ENCODE peak calls at places on chromosome 2, in five cellular contexts. T is lower lobe of right lung, P is heart left ventricle, B is adipocyte, G is right atrium auricular region. M is an unnamed sample.

GRCh38 chr2:64275174-64275466 is 130.9 kb upstream of the PELI1 start:
- DNase-seq in P (no peak), T (no peak), B (no peak), G (no peak), M (no peak)

GRCh38 chr2:96618599-96619283 is 19.4 kb downstream of the KANSL3 start:
- DNase-seq in P (no peak), T (no peak), G (no peak), B (peak; percentile 87), M (no peak)

GRCh38 chr2:9565436-9566153 is 10.0 kb upstream of the ADAM17 start:
- DNase-seq in T (no peak), G (peak; percentile 90), B (peak; percentile 97), P (no peak), M (no peak)

GRCh38 chr2:67416136-67416535 is 19.0 kb downstream of the ETAA1 start:
- DNase-seq in G (no peak), P (no peak), T (no peak), B (no peak), M (no peak)

GRCh38 chr2:69939722-69940121 is 21.7 kb downstream of the ASPRV1 start:
- DNase-seq in P (no peak), G (no peak), B (no peak), T (no peak), M (no peak)

GRCh38 chr2:1170241-1170640 is 219.6 kb downstream of the SNTG2 start:
- DNase-seq in P (no peak), T (no peak), G (no peak), B (no peak), M (peak; percentile 54)

GRCh38 chr2:101038455-101039255 is 36.6 kb downstream of the RPL31 start:
- DNase-seq in G (no peak), P (no peak), T (no peak), B (peak; percentile 17), M (peak; percentile 49)

GRCh38 chr2:98484121-98484557 is 39.5 kb downstream of the INPP4A start:
- DNase-seq in G (no peak), T (no peak), P (no peak), B (no peak), M (no peak)

GRCh38 chr2:144078802-144079386 is 441.0 kb downstream of the ZEB2 start:
- DNase-seq in T (no peak), B (peak; percentile 14), G (no peak), P (no peak), M (no peak)

GRCh38 chr2:218014706-218015685 is 12.2 kb upstream of the TNS1 start:
- DNase-seq in T (no peak), P (no peak), G (no peak), B (no peak), M (no peak)

GRCh38 chr2:53513167-53513666 is 254.4 kb upstream of the CHAC2 start:
- DNase-seq in G (no peak), P (no peak), T (no peak), B (no peak), M (no peak)

GRCh38 chr2:176227874-176228273 is 39.4 kb downstream of the HOXD1 start:
- DNase-seq in B (no peak), G (no peak), P (no peak), T (no peak), M (no peak)

GRCh38 chr2:201280191-201281040 is 20.1 kb downstream of the CASP8 start:
- DNase-seq in P (no peak), B (no peak), T (no peak), G (no peak), M (no peak)

GRCh38 chr2:30611572-30611971 is 164.5 kb downstream of the LCLAT1 start:
- DNase-seq in T (no peak), P (no peak), G (no peak), B (peak; percentile 29), M (no peak)

GRCh38 chr2:107062599-107063196 is 176.7 kb upstream of the ST6GAL2 start:
- DNase-seq in T (no peak), G (no peak), P (no peak), B (no peak), M (no peak)

GRCh38 chr2:7609556-7610323 is 692.5 kb downstream of the RNF144A start:
- DNase-seq in B (no peak), T (no peak), P (no peak), G (no peak), M (no peak)

GRCh38 chr2:39512941-39513340 is 75.9 kb upstream of the MAP4K3 start:
- DNase-seq in B (no peak), P (no peak), G (no peak), T (no peak), M (no peak)

GRCh38 chr2:29220506-29221270 is 105.5 kb downstream of the CLIP4 start:
- DNase-seq in T (no peak), G (no peak), B (no peak), P (no peak), M (no peak)

GRCh38 chr2:49616800-49617199 is 462.5 kb upstream of the FSHR start:
- DNase-seq in T (no peak), B (no peak), P (no peak), G (no peak), M (peak; percentile 70)

GRCh38 chr2:30465171-30465545 is 18.1 kb downstream of the LCLAT1 start:
- DNase-seq in G (no peak), B (peak; percentile 6), P (no peak), T (no peak), M (peak; percentile 51)

GRCh38 chr2:238350150-238350549 is 29.8 kb downstream of the TRAF3IP1 start:
- DNase-seq in P (no peak), B (no peak), T (no peak), G (no peak), M (no peak)

GRCh38 chr2:54457326-54458023 is 1.3 kb downstream of the SPTBN1 start:
- DNase-seq in G (no peak), T (peak; percentile 50), P (peak; percentile 70), B (peak; percentile 61), M (peak; percentile 85)

GRCh38 chr2:176642074-176642473 is 372.8 kb downstream of the MTX2 start:
- DNase-seq in T (no peak), B (peak; percentile 26), P (no peak), G (no peak), M (no peak)

GRCh38 chr2:223084873-223085272 is 32.9 kb downstream of the KCNE4 start:
- DNase-seq in B (no peak), P (no peak), T (no peak), G (no peak), M (peak; percentile 22)

GRCh38 chr2:168060956-168061750 is 186.2 kb downstream of the STK39 start:
- DNase-seq in G (no peak), P (no peak), B (peak; percentile 74), T (no peak), M (no peak)
- H3K36me3 ChIP-seq in G (no peaks in the 10 kb centered on the region), P (peaks cover 28% of the 10 kb centered on the region), B (peaks cover 51% of the 10 kb centered on the region), T (no peaks in the 10 kb centered on the region), M (peaks cover 3% of the 10 kb centered on the region)

DNA sequence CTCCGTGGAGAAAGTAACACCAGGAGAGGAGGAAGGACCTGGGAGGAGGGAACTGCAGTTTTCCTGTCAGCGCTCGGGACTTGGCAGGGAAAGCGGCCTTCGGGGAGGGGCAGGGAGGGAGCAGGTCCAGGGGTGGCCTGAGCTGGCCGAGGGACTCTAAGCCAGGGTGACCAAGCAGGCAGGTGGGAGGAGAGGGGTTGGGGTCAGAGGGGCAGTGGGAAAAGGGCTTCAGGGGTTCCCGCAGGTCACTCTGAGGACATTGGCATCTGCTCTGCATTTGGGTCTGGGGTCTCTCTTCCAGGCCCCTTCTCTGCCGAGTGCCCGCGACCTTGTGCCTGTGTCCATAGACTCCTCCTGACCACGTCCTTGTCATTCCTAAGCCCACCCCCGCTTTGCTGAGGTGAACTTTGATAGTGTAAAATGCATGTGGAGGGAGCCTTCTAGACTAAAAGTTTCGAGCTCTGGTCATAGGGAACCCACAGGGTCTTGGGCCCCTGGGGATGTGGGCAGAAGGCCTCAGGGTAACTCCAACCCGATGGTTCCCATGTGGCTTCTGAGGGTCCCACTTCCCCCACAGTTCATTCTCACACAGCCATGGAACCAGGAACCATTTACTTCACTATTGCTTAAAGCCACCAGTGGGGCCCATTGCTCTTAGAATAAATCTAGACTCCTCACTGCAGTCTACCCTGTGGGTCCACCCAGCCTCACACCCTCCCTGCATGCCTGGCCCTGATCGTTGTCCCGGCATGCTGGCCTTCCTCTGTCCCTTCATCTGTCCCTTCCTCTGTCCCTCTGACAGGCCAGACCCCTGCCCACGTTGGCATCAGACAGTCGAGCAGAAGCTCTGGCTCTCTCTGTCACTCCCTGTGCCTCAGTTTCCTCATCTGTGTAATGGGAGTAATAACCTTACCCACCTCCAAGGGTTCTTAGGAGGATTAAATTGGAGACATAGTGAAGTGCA is 229.2 kb downstream of the SEPTIN10 start:
- DNase-seq in G (no peak), T (no peak), B (no peak), P (peak; percentile 33), M (no peak)
- H3K4me1 ChIP-seq in G (peaks cover 30% of the 10 kb centered on the region), T (peaks cover 34% of the 10 kb centered on the region), B (peaks cover 10% of the 10 kb centered on the region), P (peaks cover 20% of the 10 kb centered on the region), M (peaks cover 22% of the 10 kb centered on the region)

DNA sequence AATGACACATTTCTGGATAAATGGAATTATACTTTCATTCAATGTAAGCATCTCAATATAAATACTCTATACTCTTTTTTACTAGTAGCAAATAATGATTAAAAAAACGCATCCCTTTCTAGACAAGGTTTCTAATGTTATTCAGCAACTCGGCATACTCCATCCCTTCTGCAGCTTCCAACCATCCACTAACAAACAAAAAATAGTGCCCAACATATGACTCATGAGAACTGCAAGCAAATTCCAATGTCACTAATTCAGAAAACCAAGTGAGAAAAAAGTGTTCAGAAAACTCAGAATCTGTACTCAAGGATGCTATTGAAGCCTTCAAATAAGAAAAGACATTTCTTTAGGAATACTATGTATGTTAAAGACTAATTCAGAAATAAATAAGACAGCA is 140.0 kb downstream of the BAZ2B start:
- DNase-seq in P (no peak), B (peak; percentile 33), G (no peak), T (no peak), M (no peak)
- H3K36me3 ChIP-seq in P (peaks cover 33% of the 10 kb centered on the region), B (peaks cover 25% of the 10 kb centered on the region), G (peaks cover 21% of the 10 kb centered on the region), T (peaks cover 33% of the 10 kb centered on the region), M (peaks cover 8% of the 10 kb centered on the region)

DNA sequence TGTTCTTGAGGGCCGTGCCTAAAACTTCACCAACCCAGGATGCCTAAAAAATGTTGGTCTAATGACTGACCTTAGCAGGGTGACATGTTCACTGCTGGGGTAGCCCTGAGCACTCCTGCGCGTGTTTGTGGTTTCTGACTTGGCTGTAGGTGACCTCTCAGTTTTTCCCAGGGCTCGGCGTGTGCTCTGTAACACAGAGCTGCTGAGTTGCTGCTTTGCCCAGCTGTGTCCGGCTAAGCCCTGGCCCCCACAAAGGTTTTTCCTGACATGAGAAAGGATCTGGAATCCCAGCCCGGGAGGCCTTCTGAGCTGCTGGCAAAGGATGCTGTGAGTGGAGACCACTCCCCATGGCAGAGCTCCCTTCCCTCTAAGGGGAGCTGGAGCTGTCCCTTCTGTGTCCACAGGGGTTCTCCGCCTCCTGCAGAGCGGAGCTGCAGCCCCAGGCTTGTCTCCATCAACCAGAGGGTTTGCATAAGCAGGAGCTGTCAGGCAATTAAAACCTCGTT is 52.7 kb downstream of the CRIM1 start:
- DNase-seq in T (no peak), P (peak; percentile 60), B (no peak), G (no peak), M (peak; percentile 64)
- H3K4me1 ChIP-seq in T (peaks cover 61% of the 10 kb centered on the region), P (peaks cover 50% of the 10 kb centered on the region), B (peaks cover 41% of the 10 kb centered on the region), G (peaks cover 59% of the 10 kb centered on the region), M (peaks cover 23% of the 10 kb centered on the region)

GRCh38 chr2:224561234-224562005 is 23.7 kb downstream of the CUL3 start:
- DNase-seq in G (no peak), B (no peak), T (no peak), P (no peak), M (no peak)
- H3K36me3 ChIP-seq in G (no peaks in the 10 kb centered on the region), B (peaks cover 2% of the 10 kb centered on the region), T (no peaks in the 10 kb centered on the region), P (peaks cover 8% of the 10 kb centered on the region), M (peaks cover 28% of the 10 kb centered on the region)

GRCh38 chr2:124264496-124265160 is 239.5 kb downstream of the CNTNAP5 start:
- DNase-seq in P (no peak), T (no peak), B (no peak), G (no peak), M (no peak)

GRCh38 chr2:124258481-124258880 is 233.4 kb downstream of the CNTNAP5 start:
- DNase-seq in B (no peak), P (no peak), G (no peak), T (no peak), M (no peak)

GRCh38 chr2:124265641-124266040 is 240.6 kb downstream of the CNTNAP5 start:
- DNase-seq in B (no peak), P (no peak), G (no peak), T (no peak), M (no peak)

GRCh38 chr2:124261456-124261855 is 236.4 kb downstream of the CNTNAP5 start:
- DNase-seq in G (no peak), B (no peak), P (no peak), T (no peak), M (no peak)
- H3K4me1 ChIP-seq in G (no peaks in the 10 kb centered on the region), B (peaks cover 14% of the 10 kb centered on the region), P (no peaks in the 10 kb centered on the region), T (no peaks in the 10 kb centered on the region), M (no peaks in the 10 kb centered on the region)